ENCODE peak calls at places on chromosomes 1 and 21, in nine cellular contexts. One of them, this sample, is unnamed. For H3K27me3, the result is how much of the 10 kb centered on the place peaks cover.

GRCh38 chr1:207797229-207797973 is 45.5 kb downstream of the CD46 start:
- DNase-seq in ovary: peak
- DNase-seq in neural progenitor cell: peak
- DNase-seq in brain microvascular endothelial cell: peak
- DNase-seq in body of pancreas: peak
- DNase-seq in dorsolateral prefrontal cortex: peak
- DNase-seq in SJSA1: peak
- DNase-seq in hepatocyte: peak
- DNase-seq in BE2C: peak
- DNase-seq in this sample: peak

GRCh38 chr1:170596701-170597100 is 64.7 kb downstream of the GORAB start:
- DNase-seq in hepatocyte: no peak
- DNase-seq in SJSA1: no peak
- DNase-seq in brain microvascular endothelial cell: no peak
- DNase-seq in neural progenitor cell: no peak
- DNase-seq in BE2C: no peak
- DNase-seq in ovary: no peak
- DNase-seq in body of pancreas: no peak
- DNase-seq in dorsolateral prefrontal cortex: no peak
- DNase-seq in this sample: no peak

GRCh38 chr1:64282353-64282752 is 78.9 kb downstream of the UBE2U start:
- DNase-seq in SJSA1: no peak
- DNase-seq in hepatocyte: peak
- DNase-seq in brain microvascular endothelial cell: no peak
- DNase-seq in body of pancreas: peak
- DNase-seq in BE2C: peak
- DNase-seq in dorsolateral prefrontal cortex: no peak
- DNase-seq in ovary: no peak
- DNase-seq in neural progenitor cell: peak
- DNase-seq in this sample: no peak

GRCh38 chr1:100323428-100324106 is 28.7 kb upstream of the CDC14A start:
- DNase-seq in brain microvascular endothelial cell: no peak
- DNase-seq in hepatocyte: peak
- DNase-seq in SJSA1: no peak
- DNase-seq in body of pancreas: no peak
- DNase-seq in BE2C: no peak
- DNase-seq in ovary: no peak
- DNase-seq in dorsolateral prefrontal cortex: no peak
- DNase-seq in neural progenitor cell: no peak
- DNase-seq in this sample: no peak

GRCh38 chr1:29258974-29259801 is 22.9 kb downstream of the PTPRU start:
- DNase-seq in body of pancreas: no peak
- DNase-seq in brain microvascular endothelial cell: no peak
- DNase-seq in hepatocyte: no peak
- DNase-seq in SJSA1: no peak
- DNase-seq in neural progenitor cell: peak
- DNase-seq in BE2C: no peak
- DNase-seq in ovary: peak
- DNase-seq in dorsolateral prefrontal cortex: peak
- DNase-seq in this sample: peak

GRCh38 chr1:6185635-6186382 is 5.7 kb upstream of the CHD5 start:
- DNase-seq in hepatocyte: peak
- DNase-seq in SJSA1: no peak
- DNase-seq in neural progenitor cell: peak
- DNase-seq in brain microvascular endothelial cell: peak
- DNase-seq in dorsolateral prefrontal cortex: no peak
- DNase-seq in BE2C: no peak
- DNase-seq in ovary: no peak
- DNase-seq in body of pancreas: no peak
- DNase-seq in this sample: peak

GRCh38 chr1:177983824-177984528 is 14.1 kb upstream of the SEC16B start:
- DNase-seq in ovary: peak
- DNase-seq in neural progenitor cell: peak
- DNase-seq in BE2C: no peak
- DNase-seq in body of pancreas: peak
- DNase-seq in hepatocyte: peak
- DNase-seq in SJSA1: peak
- DNase-seq in brain microvascular endothelial cell: peak
- DNase-seq in dorsolateral prefrontal cortex: peak
- DNase-seq in this sample: peak

GRCh38 chr1:244757091-244757939 is 78.1 kb upstream of the COX20 start:
- DNase-seq in body of pancreas: no peak
- DNase-seq in dorsolateral prefrontal cortex: no peak
- DNase-seq in SJSA1: no peak
- DNase-seq in hepatocyte: no peak
- DNase-seq in BE2C: no peak
- DNase-seq in ovary: no peak
- DNase-seq in neural progenitor cell: no peak
- DNase-seq in brain microvascular endothelial cell: no peak
- DNase-seq in this sample: no peak

GRCh38 chr1:106937104-106937503 is 119.4 kb upstream of the PRMT6 start:
- DNase-seq in body of pancreas: no peak
- DNase-seq in brain microvascular endothelial cell: peak
- DNase-seq in hepatocyte: no peak
- DNase-seq in SJSA1: no peak
- DNase-seq in ovary: no peak
- DNase-seq in neural progenitor cell: no peak
- DNase-seq in dorsolateral prefrontal cortex: no peak
- DNase-seq in BE2C: no peak
- DNase-seq in this sample: no peak

GRCh38 chr1:26389604-26390247 is 17.2 kb upstream of the ZNF683 start:
- DNase-seq in body of pancreas: no peak
- DNase-seq in neural progenitor cell: no peak
- DNase-seq in SJSA1: no peak
- DNase-seq in hepatocyte: no peak
- DNase-seq in BE2C: no peak
- DNase-seq in dorsolateral prefrontal cortex: no peak
- DNase-seq in ovary: no peak
- DNase-seq in brain microvascular endothelial cell: no peak
- DNase-seq in this sample: no peak

GRCh38 chr1:8641317-8641997 is 176.0 kb downstream of the RERE start:
- DNase-seq in body of pancreas: no peak
- DNase-seq in ovary: no peak
- DNase-seq in dorsolateral prefrontal cortex: no peak
- DNase-seq in SJSA1: no peak
- DNase-seq in brain microvascular endothelial cell: no peak
- DNase-seq in hepatocyte: no peak
- DNase-seq in neural progenitor cell: peak
- DNase-seq in BE2C: no peak
- DNase-seq in this sample: no peak

GRCh38 chr1:115291731-115292130 is 46.3 kb downstream of the NGF start:
- DNase-seq in brain microvascular endothelial cell: no peak
- DNase-seq in SJSA1: no peak
- DNase-seq in body of pancreas: no peak
- DNase-seq in dorsolateral prefrontal cortex: no peak
- DNase-seq in BE2C: no peak
- DNase-seq in hepatocyte: no peak
- DNase-seq in ovary: no peak
- DNase-seq in neural progenitor cell: no peak
- DNase-seq in this sample: no peak

GRCh38 chr1:154819628-154820590 is 50.2 kb downstream of the KCNN3 start:
- DNase-seq in dorsolateral prefrontal cortex: no peak
- DNase-seq in body of pancreas: no peak
- DNase-seq in neural progenitor cell: peak
- DNase-seq in ovary: no peak
- DNase-seq in brain microvascular endothelial cell: no peak
- DNase-seq in hepatocyte: peak
- DNase-seq in SJSA1: no peak
- DNase-seq in BE2C: peak
- DNase-seq in this sample: peak

GRCh38 chr21:26106562-26106961 is 64.0 kb downstream of the APP start:
- DNase-seq in dorsolateral prefrontal cortex: no peak
- DNase-seq in neural progenitor cell: no peak
- DNase-seq in body of pancreas: no peak
- DNase-seq in BE2C: no peak
- DNase-seq in ovary: no peak
- DNase-seq in SJSA1: no peak
- DNase-seq in hepatocyte: no peak
- DNase-seq in brain microvascular endothelial cell: no peak
- DNase-seq in this sample: peak

GRCh38 chr1:32045770-32046169 is 27.0 kb upstream of the TMEM39B start:
- DNase-seq in SJSA1: no peak
- DNase-seq in body of pancreas: no peak
- DNase-seq in neural progenitor cell: no peak
- DNase-seq in BE2C: no peak
- DNase-seq in hepatocyte: no peak
- DNase-seq in dorsolateral prefrontal cortex: no peak
- DNase-seq in ovary: no peak
- DNase-seq in brain microvascular endothelial cell: no peak
- DNase-seq in this sample: no peak

GRCh38 chr1:147627435-147628110 is 42.8 kb downstream of the ACP6 start:
- DNase-seq in body of pancreas: peak
- DNase-seq in SJSA1: no peak
- DNase-seq in ovary: peak
- DNase-seq in hepatocyte: peak
- DNase-seq in brain microvascular endothelial cell: peak
- DNase-seq in dorsolateral prefrontal cortex: peak
- DNase-seq in BE2C: peak
- DNase-seq in neural progenitor cell: peak
- DNase-seq in this sample: peak

GRCh38 chr1:157784801-157785200 is 7.9 kb upstream of the FCRL2 start:
- DNase-seq in ovary: no peak
- DNase-seq in dorsolateral prefrontal cortex: no peak
- DNase-seq in hepatocyte: no peak
- DNase-seq in body of pancreas: no peak
- DNase-seq in brain microvascular endothelial cell: no peak
- DNase-seq in SJSA1: no peak
- DNase-seq in neural progenitor cell: no peak
- DNase-seq in BE2C: no peak
- DNase-seq in this sample: no peak

GRCh38 chr1:19505694-19506457 is 20.5 kb upstream of the CAPZB start:
- DNase-seq in hepatocyte: no peak
- DNase-seq in ovary: peak
- DNase-seq in body of pancreas: no peak
- DNase-seq in SJSA1: no peak
- DNase-seq in BE2C: no peak
- DNase-seq in dorsolateral prefrontal cortex: no peak
- DNase-seq in neural progenitor cell: no peak
- DNase-seq in brain microvascular endothelial cell: no peak
- DNase-seq in this sample: no peak

GRCh38 chr1:218302155-218302554 is 17.1 kb downstream of the RRP15 start:
- DNase-seq in dorsolateral prefrontal cortex: no peak
- DNase-seq in neural progenitor cell: no peak
- DNase-seq in BE2C: no peak
- DNase-seq in ovary: no peak
- DNase-seq in hepatocyte: no peak
- DNase-seq in body of pancreas: no peak
- DNase-seq in brain microvascular endothelial cell: no peak
- DNase-seq in SJSA1: no peak
- DNase-seq in this sample: no peak
- H3K27me3 ChIP-seq in dorsolateral prefrontal cortex: under half
- H3K27me3 ChIP-seq in neural progenitor cell: under half
- H3K27me3 ChIP-seq in BE2C: under half
- H3K27me3 ChIP-seq in ovary: under half
- H3K27me3 ChIP-seq in hepatocyte: under half
- H3K27me3 ChIP-seq in body of pancreas: under half
- H3K27me3 ChIP-seq in brain microvascular endothelial cell: under half
- H3K27me3 ChIP-seq in SJSA1: under half
- H3K27me3 ChIP-seq in this sample: under half

DNA sequence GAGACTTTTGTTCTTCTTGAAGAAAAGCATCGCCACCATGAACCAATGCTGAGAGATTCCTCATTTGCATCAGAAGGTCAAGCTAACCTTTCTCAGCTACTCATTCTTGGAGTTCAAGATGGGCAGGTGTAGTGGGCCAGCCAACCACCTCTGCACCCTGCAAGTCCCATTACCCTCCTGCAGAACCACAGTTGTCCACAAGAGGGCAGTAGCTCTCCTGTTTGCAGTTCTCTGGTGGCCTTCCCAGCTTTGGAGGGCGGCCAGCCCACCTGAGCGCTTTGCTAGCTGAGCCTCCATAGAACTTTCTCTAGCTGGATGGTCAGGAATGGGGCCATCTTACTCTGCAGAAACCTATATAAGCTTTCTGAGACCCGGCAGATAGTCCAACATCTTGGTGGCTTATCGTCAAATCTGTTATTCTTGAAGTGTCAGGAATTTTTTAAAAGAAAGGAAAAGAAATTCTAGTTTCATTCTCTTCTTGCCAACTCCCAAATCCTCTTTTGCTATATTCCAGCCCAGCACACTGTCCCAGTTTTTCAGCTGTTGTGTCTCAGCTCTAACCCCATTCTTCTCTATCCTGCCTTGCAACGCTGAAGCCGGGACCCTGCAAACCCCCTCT is 11.0 kb upstream of the LMX1A start:
- DNase-seq in hepatocyte: peak
- DNase-seq in ovary: peak
- DNase-seq in dorsolateral prefrontal cortex: peak
- DNase-seq in BE2C: peak
- DNase-seq in body of pancreas: peak
- DNase-seq in neural progenitor cell: peak
- DNase-seq in brain microvascular endothelial cell: peak
- DNase-seq in SJSA1: peak
- DNase-seq in this sample: peak
- H3K27me3 ChIP-seq in hepatocyte: under half
- H3K27me3 ChIP-seq in ovary: under half
- H3K27me3 ChIP-seq in dorsolateral prefrontal cortex: under half
- H3K27me3 ChIP-seq in BE2C: under half
- H3K27me3 ChIP-seq in body of pancreas: under half
- H3K27me3 ChIP-seq in neural progenitor cell: under half
- H3K27me3 ChIP-seq in brain microvascular endothelial cell: under half
- H3K27me3 ChIP-seq in SJSA1: under half
- H3K27me3 ChIP-seq in this sample: under half

GRCh38 chr1:37763791-37764741 is 854 bp downstream of the EPHA10 start:
- DNase-seq in brain microvascular endothelial cell: peak
- DNase-seq in ovary: peak
- DNase-seq in neural progenitor cell: peak
- DNase-seq in hepatocyte: peak
- DNase-seq in body of pancreas: peak
- DNase-seq in dorsolateral prefrontal cortex: peak
- DNase-seq in SJSA1: peak
- DNase-seq in BE2C: peak
- DNase-seq in this sample: peak
- H3K27me3 ChIP-seq in brain microvascular endothelial cell: under half
- H3K27me3 ChIP-seq in ovary: under half
- H3K27me3 ChIP-seq in neural progenitor cell: half or more
- H3K27me3 ChIP-seq in hepatocyte: half or more
- H3K27me3 ChIP-seq in body of pancreas: under half
- H3K27me3 ChIP-seq in dorsolateral prefrontal cortex: under half
- H3K27me3 ChIP-seq in SJSA1: half or more
- H3K27me3 ChIP-seq in BE2C: under half
- H3K27me3 ChIP-seq in this sample: half or more

GRCh38 chr21:15098908-15099307 is 34.1 kb upstream of the NRIP1 start:
- DNase-seq in neural progenitor cell: no peak
- DNase-seq in SJSA1: no peak
- DNase-seq in ovary: no peak
- DNase-seq in hepatocyte: no peak
- DNase-seq in BE2C: no peak
- DNase-seq in dorsolateral prefrontal cortex: no peak
- DNase-seq in brain microvascular endothelial cell: no peak
- DNase-seq in body of pancreas: no peak
- DNase-seq in this sample: no peak

DNA sequence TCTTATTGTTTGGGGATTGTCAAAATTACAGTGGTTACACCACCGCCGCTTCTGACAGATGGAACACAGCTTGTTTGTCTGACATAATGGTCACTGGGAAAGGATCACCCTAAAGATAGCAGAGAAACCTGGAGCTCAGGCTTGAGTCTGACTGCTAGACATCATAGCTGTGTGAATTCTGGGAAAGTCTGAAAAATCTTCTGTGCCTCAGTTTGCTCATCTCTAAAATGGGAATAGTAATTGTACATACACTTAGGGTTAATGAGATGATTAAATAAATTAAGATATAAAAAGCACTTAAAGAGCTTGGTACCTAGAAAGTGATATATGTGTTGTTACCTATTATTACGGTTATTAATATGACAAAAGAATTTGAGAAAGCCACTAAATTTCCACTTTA is 39.7 kb upstream of the NRIP1 start:
- DNase-seq in neural progenitor cell: no peak
- DNase-seq in dorsolateral prefrontal cortex: no peak
- DNase-seq in ovary: no peak
- DNase-seq in brain microvascular endothelial cell: no peak
- DNase-seq in SJSA1: no peak
- DNase-seq in body of pancreas: no peak
- DNase-seq in hepatocyte: no peak
- DNase-seq in BE2C: no peak
- DNase-seq in this sample: no peak
- H3K27me3 ChIP-seq in neural progenitor cell: under half
- H3K27me3 ChIP-seq in dorsolateral prefrontal cortex: under half
- H3K27me3 ChIP-seq in ovary: under half
- H3K27me3 ChIP-seq in brain microvascular endothelial cell: under half
- H3K27me3 ChIP-seq in SJSA1: under half
- H3K27me3 ChIP-seq in body of pancreas: under half
- H3K27me3 ChIP-seq in hepatocyte: under half
- H3K27me3 ChIP-seq in BE2C: under half
- H3K27me3 ChIP-seq in this sample: under half